ENCODE peak calls at places on chromosomes 4 and X, in eight cellular contexts. K is fibroblast of the aortic adventitia; A is Peyer's patch; J is left ventricle myocardium inferior; V is cardiac muscle cell; H is heart left ventricle; T is activated CD8-positive, alpha-beta T cell treated with anti-CD3 and anti-CD28 coated beads for 36 hours; Y is HCT116. R is an unnamed sample.

GRCh38 chr4:68077737-68078136 is 51.9 kb downstream of the TMPRSS11F start:
- DNase-seq in Y (no peak), K (no peak), V (no peak), A (no peak), J (no peak), H (no peak), T (no peak), R (no peak)

GRCh38 chr4:108155373-108155772 is 13.4 kb downstream of the LEF1 start:
- DNase-seq in K (no peak), A (no peak), J (no peak), V (peak), H (no peak), Y (no peak), T (peak), R (no peak)

GRCh38 chr4:140807491-140808257 is 51.5 kb upstream of the TBC1D9 start:
- DNase-seq in H (no peak), Y (no peak), A (no peak), K (peak), V (no peak), J (no peak), T (no peak), R (no peak)

GRCh38 chr4:109211671-109212070 is 90.8 kb downstream of the COL25A1 start:
- DNase-seq in Y (no peak), H (no peak), T (no peak), J (no peak), A (no peak), V (no peak), K (peak), R (no peak)

GRCh38 chr4:81405900-81406401 is 65.8 kb downstream of the RASGEF1B start:
- DNase-seq in A (no peak), Y (peak), J (no peak), K (peak), V (peak), T (peak), H (no peak), R (peak)

GRCh38 chr4:186669159-186669720 is 54.4 kb downstream of the FAT1 start:
- DNase-seq in Y (no peak), K (peak), A (no peak), J (no peak), H (no peak), T (no peak), V (peak), R (no peak)

GRCh38 chr4:145566767-145567166 is 52.4 kb upstream of the MMAA start:
- DNase-seq in K (no peak), V (no peak), T (no peak), J (no peak), A (no peak), H (no peak), Y (no peak), R (no peak)

GRCh38 chrX:140274761-140275525 is 229.9 kb downstream of the SOX3 start:
- DNase-seq in T (no peak), K (peak), Y (no peak), J (no peak), H (no peak), V (no peak), A (no peak), R (no peak)

GRCh38 chr4:87230806-87231205 is 10.4 kb upstream of the KLHL8 start:
- DNase-seq in J (no peak), V (no peak), K (no peak), H (no peak), Y (no peak), T (no peak), A (no peak), R (no peak)

GRCh38 chr4:31682796-31683195 is 962.6 kb downstream of the PCDH7 start:
- DNase-seq in Y (no peak), A (no peak), T (no peak), J (no peak), K (peak), H (no peak), V (no peak), R (no peak)

GRCh38 chr4:179307297-179308136 is 1865.3 kb upstream of the AGA start:
- DNase-seq in Y (peak), A (peak), V (peak), J (no peak), T (peak), H (no peak), K (peak), R (peak)

GRCh38 chr4:153785830-153786721 is 2.8 kb downstream of the SFRP2 start:
- DNase-seq in V (peak), H (no peak), Y (peak), T (no peak), K (peak), A (no peak), J (no peak), R (no peak)

GRCh38 chrX:47358387-47359065 is 11.9 kb upstream of the ZNF157 start:
- DNase-seq in T (peak), J (no peak), H (no peak), Y (no peak), A (peak), V (no peak), K (no peak), R (no peak)

GRCh38 chrX:47366051-47366722 is 4.2 kb upstream of the ZNF157 start:
- DNase-seq in H (peak), Y (no peak), K (peak), J (peak), V (peak), T (peak), A (peak), R (peak)

GRCh38 chrX:47360423-47361179 is 9.8 kb upstream of the ZNF157 start:
- DNase-seq in K (no peak), Y (no peak), H (no peak), T (no peak), A (no peak), V (no peak), J (no peak), R (no peak)

DNA sequence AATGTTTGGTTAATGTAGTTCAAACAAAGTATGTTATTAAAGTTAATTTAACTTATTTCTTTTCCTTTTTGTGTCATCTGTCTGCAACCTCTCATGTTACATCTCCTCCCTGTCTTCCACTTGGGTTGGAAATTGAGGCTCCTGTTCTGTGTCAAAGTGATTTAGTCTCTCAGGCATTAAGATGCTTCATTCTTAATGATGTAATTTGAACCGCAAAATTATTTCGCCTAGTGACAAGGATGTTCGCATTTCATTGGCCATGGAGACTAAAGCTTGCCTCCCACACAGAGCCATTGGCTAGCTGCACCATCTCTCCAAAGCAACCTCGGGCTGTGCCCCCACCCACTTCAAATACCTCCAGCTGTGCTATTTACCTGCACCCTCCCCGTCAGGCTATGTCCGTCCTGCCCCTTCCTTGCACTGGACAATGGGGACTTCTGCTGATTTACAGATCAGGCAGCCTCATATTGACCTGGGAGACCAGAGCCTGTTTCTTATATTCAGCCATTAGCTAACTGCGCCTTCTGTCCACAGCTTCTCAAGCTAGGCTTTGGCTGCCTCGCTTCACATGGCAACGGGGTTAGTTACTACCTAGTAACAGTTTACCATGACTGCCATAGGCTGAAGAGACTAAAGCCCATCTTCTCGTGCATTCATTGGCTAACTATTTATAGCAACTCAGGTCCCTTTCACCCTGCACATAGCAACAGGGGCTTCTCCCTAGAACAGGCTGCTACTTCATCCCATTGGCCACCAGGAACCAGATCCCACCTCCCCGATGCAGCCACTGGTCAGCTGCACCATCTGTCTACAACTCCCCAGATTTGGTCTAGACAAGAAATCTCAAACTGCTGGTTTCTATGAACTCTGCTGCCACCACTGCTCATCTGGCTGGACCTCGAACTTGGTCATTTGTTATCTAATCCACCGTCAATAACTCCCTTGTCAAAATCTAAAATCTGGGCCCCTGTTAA is 8.6 kb upstream of the ZNF157 start:
- DNase-seq in V (peak), T (peak), J (peak), Y (peak), A (peak), K (peak), H (peak), R (peak)
- TF ChIP-seq CTCF in V (peak), T (no peak), J (no peak), Y (peak), A (no peak), K (no peak), H (peak), R (no peak)

GRCh38 chrX:40318076-40318475 is 220.3 kb upstream of the BCOR start:
- DNase-seq in V (no peak), T (no peak), H (no peak), A (no peak), Y (no peak), K (no peak), J (no peak), R (no peak)

GRCh38 chrX:40316502-40316901 is 218.7 kb upstream of the BCOR start:
- DNase-seq in V (no peak), K (no peak), T (no peak), J (no peak), H (no peak), Y (no peak), A (no peak), R (no peak)

GRCh38 chrX:40313269-40313668 is 215.5 kb upstream of the BCOR start:
- DNase-seq in A (no peak), K (no peak), T (no peak), Y (no peak), V (no peak), H (no peak), J (no peak), R (no peak)

GRCh38 chrX:40310016-40310415 is 212.3 kb upstream of the BCOR start:
- DNase-seq in J (no peak), Y (no peak), V (no peak), H (peak), K (no peak), T (no peak), A (no peak), R (no peak)

GRCh38 chrX:40314070-40314469 is 216.3 kb upstream of the BCOR start:
- DNase-seq in A (no peak), K (no peak), T (no peak), H (no peak), V (peak), J (no peak), Y (no peak), R (no peak)
- TF ChIP-seq CTCF in A (no peak), K (no peak), T (no peak), H (no peak), V (peak), J (no peak), Y (no peak), R (no peak)

GRCh38 chr4:107153956-107154355 is 117.8 kb upstream of the DKK2 start:
- DNase-seq in T (no peak), Y (no peak), V (no peak), A (no peak), K (no peak), J (no peak), H (no peak), R (no peak)

GRCh38 chr4:107156443-107156842 is 120.3 kb upstream of the DKK2 start:
- DNase-seq in A (no peak), J (no peak), H (no peak), Y (no peak), T (no peak), V (no peak), K (no peak), R (no peak)

GRCh38 chr4:107155366-107155765 is 119.3 kb upstream of the DKK2 start:
- DNase-seq in Y (no peak), K (peak), V (no peak), H (no peak), A (no peak), T (no peak), J (no peak), R (no peak)

GRCh38 chr4:107151173-107151572 is 115.1 kb upstream of the DKK2 start:
- DNase-seq in T (no peak), A (no peak), J (no peak), V (no peak), K (no peak), Y (no peak), H (no peak), R (no peak)

DNA sequence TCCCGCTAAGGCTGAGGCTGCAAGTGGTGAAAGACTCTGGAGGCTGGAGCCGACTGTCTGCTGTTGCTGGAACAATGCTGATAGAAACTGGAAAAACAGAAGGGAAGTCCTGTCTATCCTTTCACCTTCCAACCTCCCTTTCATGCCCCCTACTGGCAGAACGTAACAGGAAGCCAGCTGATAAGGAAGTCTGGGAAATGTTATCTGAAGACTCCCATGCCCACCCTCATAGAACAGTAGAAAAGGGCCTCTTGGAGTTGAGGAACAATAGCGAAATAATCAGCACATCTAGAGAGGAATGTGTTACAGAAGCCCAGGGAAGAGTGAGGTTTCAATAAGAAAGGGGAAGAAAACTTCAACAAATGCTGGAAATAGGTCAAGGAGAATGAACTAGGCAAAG is 117.1 kb upstream of the DKK2 start:
- DNase-seq in A (no peak), T (no peak), K (peak), Y (no peak), J (no peak), V (peak), H (no peak), R (peak)
- TF ChIP-seq CTCF in A (no peak), T (no peak), K (peak), Y (peak), J (no peak), V (peak), H (no peak), R (peak)

GRCh38 chr4:122798101-122798500 is 28.5 kb upstream of the FGF2 start:
- DNase-seq in V (no peak), K (peak), Y (no peak), H (no peak), J (peak), T (no peak), A (no peak), R (no peak)
- TF ChIP-seq CTCF in V (no peak), K (peak), Y (no peak), H (peak), J (no peak), T (no peak), A (no peak), R (no peak)

GRCh38 chr4:99205104-99205979 is 13.7 kb downstream of the ADH6 start:
- DNase-seq in A (peak), K (peak), V (peak), H (no peak), T (no peak), Y (no peak), J (no peak), R (no peak)
- TF ChIP-seq CTCF in A (no peak), K (peak), V (peak), H (no peak), T (no peak), Y (no peak), J (no peak), R (no peak)

R was measured in endothelial cell.